ENCODE peak calls at places on chromosomes 5 and 9, in ten cellular contexts. O, N, U, D, S, F, P, L, J and C are unnamed samples.

GRCh38 chr5:116249648-116250047 is 164.8 kb downstream of the COMMD10 start:
- DNase-seq in O (no peak), J (no peak), U (no peak), F (no peak), S (no peak), P (no peak), L (no peak), D (no peak), N (no peak), C (no peak)

GRCh38 chr5:156778752-156779151 is 71.3 kb upstream of the PPP1R2B start:
- DNase-seq in P (no peak), S (no peak), N (no peak), O (no peak), D (no peak), F (no peak), J (no peak), L (no peak), U (no peak), C (no peak)

GRCh38 chr5:42858709-42859108 is 47.0 kb upstream of the SELENOP start:
- DNase-seq in P (no peak), N (no peak), O (no peak), F (no peak), D (no peak), L (no peak), J (no peak), S (no peak), U (no peak), C (no peak)

GRCh38 chr9:104868687-104869404 is 59.1 kb downstream of the ABCA1 start:
- DNase-seq in J (no peak), F (peak; percentile 84), U (peak; percentile 94), L (peak; percentile 38), P (no peak), S (peak; percentile 83), O (peak; percentile 48), D (peak; percentile 92), N (peak; percentile 92), C (no peak)

GRCh38 chr5:177306674-177307543 is 3.3 kb downstream of the PRELID1 start:
- DNase-seq in U (no peak), L (no peak), S (peak; percentile 88), O (no peak), J (no peak), F (no peak), P (no peak), N (peak; percentile 6), D (peak; percentile 42), C (no peak)

GRCh38 chr9:212265-212664 is 2.4 kb upstream of the DOCK8 start:
- DNase-seq in P (no peak), J (no peak), O (no peak), S (no peak), U (no peak), D (no peak), L (no peak), F (no peak), N (no peak), C (no peak)

GRCh38 chr9:125970340-125970739 is 223.2 kb downstream of the PBX3 start:
- DNase-seq in N (no peak), F (no peak), D (no peak), O (peak; percentile 35), U (no peak), J (no peak), P (no peak), S (no peak), L (no peak), C (no peak)

GRCh38 chr5:74243634-74244033 is 396.9 kb downstream of the ENC1 start:
- DNase-seq in F (no peak), L (no peak), J (no peak), P (no peak), O (peak; percentile 30), N (peak; percentile 22), D (no peak), U (no peak), S (no peak), C (no peak)

GRCh38 chr9:115234094-115234493 is 116.1 kb upstream of the TNC start:
- DNase-seq in D (no peak), J (no peak), F (no peak), N (peak; percentile 82), S (no peak), O (peak; percentile 97), U (peak; percentile 95), L (no peak), P (no peak), C (no peak)

GRCh38 chr5:139795074-139796001 is at the start of gene PSD2:
- DNase-seq in N (no peak), D (peak; percentile 53), F (peak; percentile 48), U (no peak), J (no peak), S (peak; percentile 64), P (no peak), L (peak; percentile 39), O (peak; percentile 13), C (no peak)

GRCh38 chr9:112971415-112971814 is 40.6 kb downstream of the ZNF883 start:
- DNase-seq in S (no peak), L (no peak), P (no peak), J (no peak), N (no peak), F (no peak), O (peak; percentile 11), D (peak; percentile 56), U (no peak), C (peak; percentile 25)

GRCh38 chr5:6686501-6686900 is 26.7 kb upstream of the TENT4A start:
- DNase-seq in U (no peak), J (no peak), O (no peak), S (no peak), N (no peak), L (no peak), P (no peak), F (no peak), D (no peak), C (no peak)

GRCh38 chr9:137621131-137621757 is 2.4 kb downstream of the EHMT1 start:
- DNase-seq in O (no peak), L (no peak), P (no peak), D (no peak), N (peak; percentile 33), F (no peak), S (peak; percentile 43), J (no peak), U (no peak), C (no peak)

GRCh38 chr9:33374190-33374589 is 28.2 kb downstream of the AQP7 start:
- DNase-seq in O (no peak), S (peak; percentile 23), P (no peak), L (no peak), D (no peak), N (no peak), F (no peak), U (no peak), J (no peak), C (no peak)

GRCh38 chr5:132488590-132488989 is 2.0 kb downstream of the IRF1 start:
- DNase-seq in S (no peak), N (no peak), F (no peak), U (no peak), J (no peak), P (no peak), D (no peak), L (no peak), O (no peak), C (no peak)

GRCh38 chr5:132490484-132491367 is at the start of gene IRF1:
- DNase-seq in D (peak; percentile 97), F (peak; percentile 95), S (peak; percentile 99), P (peak; percentile 95), O (peak; percentile 98), N (peak; percentile 96), U (peak; percentile 88), J (peak; percentile 98), L (peak; percentile 97), C (peak; percentile 75)

GRCh38 chr5:132491368-132492364 is 1.1 kb upstream of the IRF1 start:
- DNase-seq in N (no peak), U (no peak), O (no peak), L (peak; percentile 27), S (peak; percentile 86), J (peak; percentile 88), P (no peak), D (peak; percentile 55), F (no peak), C (no peak)

GRCh38 chr5:132489051-132489770 is 1.4 kb downstream of the IRF1 start:
- DNase-seq in O (no peak), S (peak; percentile 78), L (peak; percentile 26), U (no peak), J (peak; percentile 70), P (no peak), F (no peak), N (no peak), D (no peak), C (no peak)

DNA sequence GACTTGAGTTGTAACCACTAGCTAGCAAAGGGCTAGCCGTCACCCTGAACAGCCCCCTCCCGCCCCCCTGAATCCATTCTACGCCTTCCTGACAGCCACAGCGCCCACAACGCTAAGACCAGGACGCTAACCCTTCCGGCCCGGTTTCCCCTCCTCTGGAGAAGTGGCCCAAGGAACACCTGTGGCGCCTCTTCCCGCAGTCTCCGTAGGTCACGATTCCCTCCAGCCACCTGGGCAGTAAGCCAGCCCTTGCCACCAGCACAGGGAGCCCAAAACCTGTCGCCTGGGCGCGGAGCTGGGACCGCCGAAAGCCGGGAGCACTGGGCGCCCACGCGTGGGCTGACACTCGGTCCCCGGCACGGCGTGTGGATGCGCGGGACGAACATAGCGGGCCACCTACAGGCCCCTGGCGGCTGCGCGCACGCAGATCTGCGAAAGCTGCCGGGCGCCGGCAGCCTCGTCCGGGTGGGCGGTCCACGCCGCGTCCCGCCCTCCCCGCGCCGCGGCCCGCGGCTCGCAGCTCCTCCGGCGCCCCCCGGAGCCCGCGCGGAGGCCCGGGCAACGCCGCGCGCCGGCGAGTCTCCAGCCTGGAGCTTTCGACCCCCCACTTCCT is 596 bp downstream of the IRF1 start:
- DNase-seq in D (no peak), U (peak; percentile 43), J (peak; percentile 91), P (no peak), L (peak; percentile 69), O (no peak), N (peak; percentile 45), F (peak; percentile 60), S (peak; percentile 95), C (no peak)
- H3K4me1 ChIP-seq in D (peaks cover 3% of the 10 kb centered on the region), U (peaks cover 8% of the 10 kb centered on the region), J (peaks cover 75% of the 10 kb centered on the region), P (peaks cover 80% of the 10 kb centered on the region), L (peaks cover 80% of the 10 kb centered on the region), O (peaks cover 28% of the 10 kb centered on the region), N (peaks cover 22% of the 10 kb centered on the region), F (peaks cover 13% of the 10 kb centered on the region), S (peaks cover 74% of the 10 kb centered on the region), C (peaks cover 13% of the 10 kb centered on the region)

GRCh38 chr9:21967169-21967568 is 27.0 kb downstream of the CDKN2A start:
- DNase-seq in N (no peak), F (no peak), P (no peak), L (no peak), D (peak; percentile 51), J (no peak), U (no peak), S (no peak), O (no peak), C (no peak)
- H3K27me3 ChIP-seq in N (peaks cover 45% of the 10 kb centered on the region), F (no peaks in the 10 kb centered on the region), P (peaks cover 89% of the 10 kb centered on the region), L (peaks cover 76% of the 10 kb centered on the region), D (peaks cover 63% of the 10 kb centered on the region), J (peaks cover 21% of the 10 kb centered on the region), U (peaks cover 45% of the 10 kb centered on the region), S (peaks cover 17% of the 10 kb centered on the region), O (no peaks in the 10 kb centered on the region), C (peaks cover 75% of the 10 kb centered on the region)

GRCh38 chr5:14445581-14446290 is 135.9 kb upstream of the OTULINL start:
- DNase-seq in F (peak; percentile 57), S (no peak), P (no peak), J (no peak), O (peak; percentile 31), U (peak; percentile 74), L (no peak), N (no peak), D (peak; percentile 94), C (peak; percentile 54)
- H3K4me3 ChIP-seq in F (no peak overlapping the region), S (no peak overlapping the region), P (no peak overlapping the region), J (no peak overlapping the region), O (no peak overlapping the region), U (peak overlapping the region; percentile 3), L (no peak overlapping the region), N (no peak overlapping the region), D (no peak overlapping the region), C (no peak overlapping the region)

GRCh38 chr5:150162142-150162513 is 4.5 kb upstream of the CDX1 start:
- DNase-seq in F (no peak), L (no peak), P (no peak), S (no peak), J (no peak), D (no peak), N (no peak), O (no peak), U (no peak), C (no peak)
- H3K4me1 ChIP-seq in F (peaks cover 35% of the 10 kb centered on the region), L (peaks cover 33% of the 10 kb centered on the region), P (no peaks in the 10 kb centered on the region), S (peaks cover 1% of the 10 kb centered on the region), J (peaks cover 79% of the 10 kb centered on the region), D (peaks cover 7% of the 10 kb centered on the region), N (peaks cover 42% of the 10 kb centered on the region), O (no peaks in the 10 kb centered on the region), U (peaks cover 33% of the 10 kb centered on the region), C (no peaks in the 10 kb centered on the region)